ENCODE peak calls at places on chromosomes 13 and 19, in six cellular contexts. M, G, W, B, X and N are unnamed samples.

GRCh38 chr19:3977242-3978143 is 6.6 kb upstream of the DAPK3 start:
- DNase-seq in M (no peak), G (no peak), W (no peak), B (no peak), X (no peak), N (no peak)

GRCh38 chr19:37829526-37829925 is 50.1 kb upstream of the ZNF573 start:
- DNase-seq in M (no peak), G (no peak), W (no peak), B (no peak), X (no peak), N (no peak)

GRCh38 chr19:3176715-3177501 is 1.7 kb upstream of the S1PR4 start:
- DNase-seq in M (peak; percentile 74), G (no peak), W (peak; percentile 55), B (peak; percentile 59), X (no peak), N (no peak)

GRCh38 chr19:38321646-38322323 is 2.1 kb downstream of the KCNK6 start:
- DNase-seq in M (no peak), G (no peak), W (no peak), B (no peak), X (no peak), N (no peak)

GRCh38 chr19:6260912-6261636 is 18.7 kb downstream of the MLLT1 start:
- DNase-seq in M (no peak), G (no peak), W (no peak), B (peak; percentile 44), X (no peak), N (peak; percentile 35)

GRCh38 chr19:55179570-55180484 is at the start of gene SYT5:
- DNase-seq in M (peak; percentile 52), G (no peak), W (no peak), B (no peak), X (peak; percentile 23), N (no peak)

GRCh38 chr19:11261431-11261901 is 858 bp downstream of the DOCK6 start:
- DNase-seq in M (no peak), G (no peak), W (no peak), B (no peak), X (no peak), N (peak; percentile 70)

GRCh38 chr19:18110833-18111232 is 13.3 kb downstream of the MAST3 start:
- DNase-seq in M (no peak), G (no peak), W (no peak), B (no peak), X (no peak), N (peak; percentile 52)

GRCh38 chr19:58559275-58560006 is 1.0 kb upstream of the UBE2M start:
- DNase-seq in M (peak; percentile 52), G (no peak), W (peak; percentile 95), B (peak; percentile 95), X (no peak), N (no peak)

GRCh38 chr13:90968510-90968909 is 379.0 kb upstream of the MIR17HG start:
- DNase-seq in M (no peak), G (no peak), W (no peak), B (peak; percentile 18), X (peak; percentile 2), N (peak; percentile 57)

GRCh38 chr19:30525383-30525782 is 153.2 kb downstream of the ZNF536 start:
- DNase-seq in M (no peak), G (no peak), W (peak; percentile 9), B (no peak), X (no peak), N (no peak)

GRCh38 chr13:78121459-78122348 is 203.1 kb upstream of the EDNRB start:
- DNase-seq in M (peak; percentile 3), G (peak; percentile 84), W (peak; percentile 64), B (peak; percentile 5), X (peak; percentile 24), N (no peak)

GRCh38 chr13:90545070-90545840 is 802.2 kb upstream of the MIR17HG start:
- DNase-seq in M (no peak), G (peak; percentile 33), W (no peak), B (no peak), X (peak; percentile 64), N (no peak)

GRCh38 chr13:98252931-98253470 is 75.9 kb upstream of the RNF113B start:
- DNase-seq in M (no peak), G (no peak), W (no peak), B (peak; percentile 48), X (no peak), N (no peak)

GRCh38 chr13:43269037-43269476 is 245.7 kb downstream of the DNAJC15 start:
- DNase-seq in M (no peak), G (no peak), W (no peak), B (peak; percentile 64), X (no peak), N (no peak)

GRCh38 chr13:69912576-69913074 is 195.0 kb upstream of the ATXN8OS start:
- DNase-seq in M (no peak), G (peak; percentile 25), W (no peak), B (no peak), X (no peak), N (peak; percentile 85)

GRCh38 chr13:59276436-59276835 is 887.3 kb downstream of the DIAPH3 start:
- DNase-seq in M (no peak), G (no peak), W (no peak), B (no peak), X (no peak), N (no peak)

GRCh38 chr19:52786078-52786463 is 520 bp downstream of the ZNF600 start:
- DNase-seq in M (no peak), G (no peak), W (no peak), B (peak; percentile 5), X (no peak), N (no peak)

GRCh38 chr13:95623141-95623540 is 21.4 kb downstream of the DZIP1 start:
- DNase-seq in M (no peak), G (no peak), W (no peak), B (no peak), X (no peak), N (no peak)

GRCh38 chr19:31670931-31671330 is 321.7 kb upstream of the TSHZ3 start:
- DNase-seq in M (no peak), G (no peak), W (no peak), B (no peak), X (no peak), N (no peak)

GRCh38 chr19:55609326-55609725 is 3.9 kb downstream of the ZNF865 start:
- DNase-seq in M (no peak), G (no peak), W (no peak), B (no peak), X (no peak), N (no peak)

GRCh38 chr13:24511019-24511823 is 1.4 kb downstream of the PARP4 start:
- DNase-seq in M (peak; percentile 17), G (no peak), W (no peak), B (peak; percentile 45), X (no peak), N (no peak)

GRCh38 chr19:30684613-30685012 is 312.4 kb downstream of the ZNF536 start:
- DNase-seq in M (no peak), G (no peak), W (no peak), B (no peak), X (no peak), N (no peak)

GRCh38 chr13:46964789-46965527 is 68.1 kb upstream of the HTR2A start:
- DNase-seq in M (no peak), G (no peak), W (no peak), B (no peak), X (no peak), N (no peak)

GRCh38 chr19:17829855-17830566 is 8.7 kb upstream of the INSL3 start:
- DNase-seq in M (no peak), G (peak; percentile 39), W (peak; percentile 68), B (no peak), X (peak; percentile 60), N (peak; percentile 82)

GRCh38 chr19:48631254-48631653 is 5.9 kb downstream of the DBP start:
- DNase-seq in M (no peak), G (no peak), W (no peak), B (no peak), X (peak; percentile 8), N (no peak)